ENCODE peak calls at places on chromosome 22, in nine cellular contexts. E is GF-D8, W is cardiac muscle cell, X is cardiac fibroblast, Z is T-helper 2 cell, F is islet precursor cell, B is RWPE1, C is GM06990, J is NCI-H1092. V is an unnamed sample.

GRCh38 chr22:50192056-50192824 is 6.5 kb downstream of the TRABD start:
- DNase-seq in C (peak), Z (no peak), F (no peak), W (no peak), J (no peak), B (no peak), X (no peak), E (no peak), V (peak)

GRCh38 chr22:37679670-37680069 is 4.2 kb downstream of the LGALS1 start:
- DNase-seq in F (no peak), B (no peak), J (no peak), Z (no peak), W (no peak), X (no peak), E (no peak), C (no peak), V (no peak)

GRCh38 chr22:24066260-24066659 is 55.2 kb downstream of the CABIN1 start:
- DNase-seq in J (no peak), Z (no peak), W (no peak), C (no peak), B (no peak), X (no peak), E (no peak), F (no peak), V (no peak)

GRCh38 chr22:40678493-40679248 is 613 bp upstream of the MCHR1 start:
- DNase-seq in C (no peak), F (no peak), E (no peak), X (no peak), W (no peak), J (no peak), B (no peak), Z (no peak), V (no peak)

GRCh38 chr22:49331878-49332277 is 495.8 kb downstream of the BRD1 start:
- DNase-seq in Z (no peak), B (no peak), F (peak), C (no peak), X (no peak), E (no peak), J (no peak), W (no peak), V (no peak)

GRCh38 chr22:26656896-26657851 is at the start of gene MIAT:
- DNase-seq in W (no peak), X (no peak), J (peak), B (no peak), F (no peak), E (no peak), C (peak), Z (peak), V (peak)

GRCh38 chr22:27948569-27948968 is 29.5 kb upstream of the PITPNB start:
- DNase-seq in C (no peak), E (no peak), F (no peak), Z (no peak), X (no peak), W (no peak), J (no peak), B (no peak), V (no peak)

GRCh38 chr22:30254307-30254706 is 7.7 kb upstream of the LIF start:
- DNase-seq in C (no peak), X (no peak), F (no peak), E (no peak), J (no peak), B (no peak), Z (no peak), W (no peak), V (no peak)

GRCh38 chr22:44329179-44329796 is 16.5 kb upstream of the SHISAL1 start:
- DNase-seq in X (peak), E (no peak), B (no peak), C (peak), Z (no peak), W (no peak), J (no peak), F (peak), V (peak)

GRCh38 chr22:46845281-46846153 is 83.1 kb downstream of the TBC1D22A start:
- DNase-seq in F (peak), C (no peak), B (no peak), X (peak), E (no peak), W (no peak), Z (no peak), J (no peak), V (no peak)

GRCh38 chr22:46299101-46299500 is 2.4 kb downstream of the GTSE1 start:
- DNase-seq in F (no peak), X (no peak), B (no peak), J (no peak), W (no peak), E (no peak), Z (no peak), C (no peak), V (no peak)

GRCh38 chr22:36875741-36876140 is 14.9 kb downstream of the NCF4 start:
- DNase-seq in C (no peak), F (no peak), W (no peak), X (no peak), Z (no peak), E (no peak), B (no peak), J (no peak), V (no peak)

GRCh38 chr22:47565607-47566006 is 803.2 kb downstream of the TBC1D22A start:
- DNase-seq in Z (no peak), W (no peak), B (no peak), E (no peak), C (no peak), X (no peak), F (peak), J (no peak), V (no peak)

GRCh38 chr22:26762503-26763170 is 105.2 kb downstream of the MIAT start:
- DNase-seq in J (no peak), C (no peak), E (no peak), F (no peak), W (no peak), Z (no peak), X (no peak), B (no peak), V (no peak)

GRCh38 chr22:36702832-36703210 is 731 bp downstream of the CACNG2 start:
- DNase-seq in Z (no peak), X (no peak), J (peak), F (no peak), E (no peak), B (no peak), C (no peak), W (no peak), V (no peak)

GRCh38 chr22:47395481-47395880 is 633.0 kb downstream of the TBC1D22A start:
- DNase-seq in E (no peak), J (peak), C (no peak), W (no peak), B (no peak), F (no peak), X (peak), Z (no peak), V (no peak)

GRCh38 chr22:43042101-43042780 is 27.3 kb upstream of the PACSIN2 start:
- DNase-seq in C (no peak), X (no peak), J (peak), Z (no peak), F (peak), E (no peak), B (no peak), W (no peak), V (no peak)

GRCh38 chr22:39939830-39940229 is 20.4 kb upstream of the TMA7B start:
- DNase-seq in J (no peak), E (no peak), B (no peak), C (no peak), W (no peak), F (no peak), X (no peak), Z (no peak), V (no peak)

GRCh38 chr22:43736651-43737050 is 75.5 kb downstream of the EFCAB6 start:
- DNase-seq in C (no peak), J (no peak), B (no peak), F (no peak), E (no peak), X (no peak), Z (no peak), W (no peak), V (no peak)

GRCh38 chr22:24843048-24843447 is 37.0 kb downstream of the SGSM1 start:
- DNase-seq in E (no peak), Z (no peak), J (no peak), F (no peak), B (no peak), X (no peak), C (no peak), W (peak), V (no peak)

GRCh38 chr22:46684706-46685105 is 53.3 kb downstream of the CERK start:
- DNase-seq in E (no peak), W (peak), Z (no peak), B (no peak), X (no peak), F (no peak), C (peak), J (peak), V (no peak)

GRCh38 chr22:30196867-30197336 is 49.7 kb downstream of the LIF start:
- DNase-seq in J (no peak), X (no peak), E (no peak), W (no peak), F (no peak), Z (no peak), B (no peak), C (no peak), V (no peak)

GRCh38 chr22:26672060-26672471 is 14.7 kb downstream of the MIAT start:
- DNase-seq in W (no peak), B (no peak), F (no peak), J (no peak), E (no peak), X (no peak), C (no peak), Z (no peak), V (no peak)

GRCh38 chr22:50544078-50544745 is 1.5 kb upstream of the KLHDC7B start:
- DNase-seq in X (peak), W (peak), F (peak), C (peak), E (peak), B (no peak), J (peak), Z (peak), V (peak)

V was measured in stimulated activated naive CD8-positive, alpha-beta T cell treated with anti-CD3 and anti-CD28 coated beads, Interleukin-15, amount 100 ng/mL, for 72 hours.